ENCODE peak calls at places on chromosomes 12 and 14, in seven cellular contexts. M, W, R, H, I, T and D are unnamed samples. For H3K9me2, the result is how much of the 10 kb centered on the place peaks cover.

GRCh38 chr14:75833326-75834020 is 148.3 kb downstream of the TGFB3 start:
- DNase-seq in M (no peak), W (no peak), R (no peak), H (no peak), I (no peak), T (no peak), D (no peak)

GRCh38 chr14:99612065-99612736 is 8.2 kb upstream of the CCDC85C start:
- DNase-seq in M (no peak), W (no peak), R (no peak), H (peak), I (no peak), T (no peak), D (no peak)

GRCh38 chr12:2593045-2593444 is 201.7 kb upstream of the FKBP4 start:
- DNase-seq in M (no peak), W (no peak), R (no peak), H (no peak), I (no peak), T (no peak), D (no peak)

GRCh38 chr12:126430921-126431320 is 1365.7 kb downstream of the AACS start:
- DNase-seq in M (no peak), W (no peak), R (no peak), H (no peak), I (no peak), T (no peak), D (no peak)

GRCh38 chr12:110689601-110690430 is 901 bp upstream of the HVCN1 start:
- DNase-seq in M (no peak), W (no peak), R (peak), H (peak), I (peak), T (no peak), D (no peak)

GRCh38 chr14:92323031-92323915 is at the start of gene SLC24A4:
- DNase-seq in M (no peak), W (no peak), R (no peak), H (peak), I (peak), T (peak), D (no peak)

GRCh38 chr14:24172871-24173281 is 996 bp downstream of the REC8 start:
- DNase-seq in M (no peak), W (no peak), R (no peak), H (no peak), I (no peak), T (peak), D (no peak)

GRCh38 chr12:98645572-98646067 is 530 bp downstream of the APAF1 start:
- DNase-seq in M (no peak), W (no peak), R (peak), H (peak), I (peak), T (no peak), D (peak)

GRCh38 chr14:25052385-25052784 is 2.4 kb upstream of the STXBP6 start:
- DNase-seq in M (no peak), W (no peak), R (no peak), H (no peak), I (no peak), T (no peak), D (no peak)

GRCh38 chr14:55848964-55849363 is 269.0 kb downstream of the KTN1 start:
- DNase-seq in M (no peak), W (no peak), R (no peak), H (no peak), I (no peak), T (no peak), D (no peak)

GRCh38 chr12:118813778-118814359 is 167.5 kb upstream of the SRRM4 start:
- DNase-seq in M (no peak), W (no peak), R (no peak), H (no peak), I (peak), T (no peak), D (no peak)
- H3K9me2 ChIP-seq in M (under half), W (under half), R (under half), H (under half), I (under half), T (under half), D (under half)

GRCh38 chr12:68915055-68915454 is 17.9 kb downstream of the CPM start:
- DNase-seq in M (no peak), W (no peak), R (no peak), H (no peak), I (no peak), T (no peak), D (peak)

GRCh38 chr12:68910128-68910527 is 22.8 kb downstream of the CPM start:
- DNase-seq in M (no peak), W (no peak), R (no peak), H (no peak), I (no peak), T (no peak), D (peak)

GRCh38 chr12:68913682-68914081 is 19.3 kb downstream of the CPM start:
- DNase-seq in M (no peak), W (no peak), R (no peak), H (no peak), I (no peak), T (no peak), D (no peak)

GRCh38 chr12:68911197-68911718 is 21.7 kb downstream of the CPM start:
- DNase-seq in M (no peak), W (no peak), R (no peak), H (no peak), I (no peak), T (no peak), D (no peak)

GRCh38 chr12:68912916-68913315 is 20.1 kb downstream of the CPM start:
- DNase-seq in M (no peak), W (no peak), R (no peak), H (no peak), I (no peak), T (no peak), D (no peak)
- TF ChIP-seq CTCF in M (no peak), W (no peak), R (peak), H (no peak), I (peak), T (peak), D (no peak)

GRCh38 chr14:74801396-74801795 is 38.3 kb downstream of the YLPM1 start:
- DNase-seq in M (no peak), W (no peak), R (no peak), H (no peak), I (no peak), T (no peak), D (no peak)
- H3K9me2 ChIP-seq in M (under half), W (under half), R (under half), H (under half), I (under half), T (under half), D (under half)

GRCh38 chr12:106227641-106228319 is 20.0 kb downstream of the CKAP4 start:
- DNase-seq in M (no peak), W (no peak), R (no peak), H (peak), I (no peak), T (no peak), D (peak)

GRCh38 chr12:106224392-106224706 is 23.5 kb downstream of the CKAP4 start:
- DNase-seq in M (no peak), W (no peak), R (no peak), H (no peak), I (no peak), T (no peak), D (no peak)

GRCh38 chr12:106229036-106229591 is 18.7 kb downstream of the CKAP4 start:
- DNase-seq in M (no peak), W (no peak), R (no peak), H (no peak), I (no peak), T (no peak), D (no peak)

GRCh38 chr12:106228320-106228710 is 19.5 kb downstream of the CKAP4 start:
- DNase-seq in M (no peak), W (no peak), R (no peak), H (no peak), I (no peak), T (no peak), D (no peak)

DNA sequence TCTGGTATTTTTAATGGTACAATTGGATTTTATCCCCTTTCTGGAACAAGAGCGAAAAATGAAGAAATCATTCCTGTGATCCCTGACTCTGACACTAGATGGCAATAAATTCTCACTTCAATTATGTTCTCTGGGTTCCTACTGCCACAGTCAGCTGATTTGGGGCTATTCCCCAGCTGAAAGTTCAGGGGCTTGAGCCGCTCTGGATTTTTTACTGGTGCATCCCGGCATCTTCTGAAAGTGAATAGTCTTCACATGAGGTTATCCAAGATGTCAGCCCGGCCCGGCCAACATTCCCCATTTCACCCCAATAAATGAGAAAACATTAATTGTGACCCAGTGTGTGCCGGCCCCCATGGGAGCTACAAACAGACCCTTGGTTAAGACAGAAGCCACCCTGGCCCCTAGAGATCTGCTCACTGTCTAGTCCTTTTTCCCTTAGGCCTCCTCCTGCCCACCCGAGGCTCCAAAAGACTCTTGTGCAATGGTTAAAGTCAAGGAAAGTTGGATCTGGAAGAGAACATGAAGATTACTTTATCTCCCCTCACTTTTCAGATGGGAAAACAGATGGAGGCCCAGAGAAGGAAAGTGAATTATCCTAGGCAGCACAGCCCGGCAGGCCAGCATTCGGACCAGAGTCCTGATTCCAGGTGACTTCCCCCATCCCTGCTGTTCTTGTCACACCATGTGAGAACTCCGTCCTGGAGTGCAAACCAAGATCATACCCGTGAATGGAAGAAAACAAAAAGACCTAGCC is 20.8 kb downstream of the CKAP4 start:
- DNase-seq in M (peak), W (peak), R (peak), H (peak), I (peak), T (peak), D (peak)
- TF ChIP-seq CTCF in M (peak), W (peak), R (peak), H (peak), I (peak), T (peak), D (peak)

GRCh38 chr14:22097606-22098292 is 424.1 kb upstream of the OR4E1 start:
- DNase-seq in M (no peak), W (no peak), R (no peak), H (no peak), I (no peak), T (no peak), D (no peak)
- H3K9me2 ChIP-seq in M (under half), W (under half), R (under half), H (under half), I (under half), T (under half), D (under half)

GRCh38 chr14:21748869-21749303 is 75.3 kb upstream of the OR4E1 start:
- DNase-seq in M (peak), W (peak), R (peak), H (peak), I (peak), T (peak), D (peak)
- TF ChIP-seq CTCF in M (peak), W (peak), R (peak), H (peak), I (peak), T (peak), D (peak)

DNA sequence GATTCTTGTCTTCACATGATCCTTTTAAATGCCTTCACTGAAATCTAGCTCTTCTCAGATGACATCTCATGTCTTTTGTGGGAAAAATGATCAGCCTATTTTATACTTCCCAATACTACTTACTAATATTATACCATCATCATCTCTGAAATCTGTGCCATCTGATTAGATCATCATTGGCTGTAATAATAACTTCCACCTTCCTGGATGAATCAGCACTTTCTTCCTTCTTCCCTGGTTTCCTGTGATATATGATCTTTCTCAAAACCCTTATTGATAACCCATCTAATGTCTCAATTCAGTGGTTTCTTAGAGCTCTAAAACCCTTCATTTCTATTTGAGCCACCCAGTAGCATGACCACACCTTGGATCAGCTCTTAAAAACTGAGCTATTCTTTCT is 30.9 kb downstream of the GPR137C start:
- DNase-seq in M (no peak), W (no peak), R (no peak), H (no peak), I (no peak), T (no peak), D (peak)
- H3K9me2 ChIP-seq in M (under half), W (under half), R (under half), H (under half), I (under half), T (under half), D (under half)

GRCh38 chr12:24360057-24360456 is 410.6 kb upstream of the SOX5 start:
- DNase-seq in M (no peak), W (no peak), R (no peak), H (no peak), I (no peak), T (no peak), D (no peak)
- TF ChIP-seq CTCF in M (no peak), W (no peak), R (peak), H (no peak), I (no peak), T (peak), D (no peak)

GRCh38 chr14:44586910-44587309 is 79.8 kb upstream of the FSCB start:
- DNase-seq in M (no peak), W (no peak), R (no peak), H (no peak), I (no peak), T (no peak), D (no peak)

GRCh38 chr14:44589180-44589579 is 82.1 kb upstream of the FSCB start:
- DNase-seq in M (no peak), W (no peak), R (no peak), H (no peak), I (no peak), T (no peak), D (peak)
- H3K9me2 ChIP-seq in M (under half), W (under half), R (under half), H (under half), I (under half), T (under half), D (under half)

DNA sequence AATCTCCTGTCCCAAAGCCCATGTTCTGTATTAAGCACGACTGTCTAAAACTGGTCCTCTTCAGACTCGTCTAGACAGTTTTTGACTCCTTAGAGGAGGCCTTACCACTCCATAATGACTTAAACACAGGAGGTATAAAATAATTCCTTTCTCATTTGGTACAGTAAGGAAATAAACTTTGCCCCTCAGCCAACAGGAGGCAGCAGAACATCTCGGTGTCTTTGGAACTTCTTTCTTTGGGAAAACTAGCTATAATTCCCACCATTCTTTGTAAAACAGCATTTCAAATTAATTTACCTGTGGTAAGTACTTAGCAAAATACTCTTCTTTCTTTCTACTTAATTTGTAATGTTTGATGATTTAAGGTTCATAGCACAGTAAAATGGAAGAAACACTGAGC is 292.7 kb upstream of the G2E3 start:
- DNase-seq in M (no peak), W (no peak), R (no peak), H (no peak), I (peak), T (no peak), D (no peak)
- TF ChIP-seq CTCF in M (peak), W (no peak), R (no peak), H (no peak), I (peak), T (no peak), D (peak)